ENCODE peak calls at places on chromosomes 12 and 14, in five cellular contexts. Z, E, S, F and X are unnamed samples.

GRCh38 chr12:129530517-129530916 is 373.3 kb downstream of the TMEM132D start:
- DNase-seq in F (no peak), E (no peak), Z (no peak), S (no peak), X (no peak)

GRCh38 chr14:40733206-40733605 is 873.5 kb upstream of the LRFN5 start:
- DNase-seq in E (no peak), S (no peak), Z (no peak), F (no peak), X (no peak)

GRCh38 chr14:24298892-24299254 is 707 bp downstream of the DHRS1 start:
- DNase-seq in Z (no peak), E (peak; percentile 60), S (no peak), F (no peak), X (no peak)

GRCh38 chr14:21528381-21529348 is 2.5 kb upstream of the SALL2 start:
- DNase-seq in S (no peak), F (no peak), E (no peak), Z (no peak), X (no peak)

GRCh38 chr12:14611640-14612203 is 44.0 kb upstream of the PLBD1 start:
- DNase-seq in E (peak; percentile 43), F (no peak), Z (no peak), S (no peak), X (no peak)

GRCh38 chr12:12461923-12462315 is 100.7 kb downstream of the DUSP16 start:
- DNase-seq in S (no peak), Z (no peak), F (no peak), E (no peak), X (no peak)

GRCh38 chr14:79082883-79083282 is 912.7 kb downstream of the NRXN3 start:
- DNase-seq in E (no peak), F (no peak), Z (no peak), S (no peak), X (no peak)

GRCh38 chr14:106436310-106436905 is 910.0 kb downstream of the TMEM121 start:
- DNase-seq in E (peak; percentile 61), F (no peak), Z (peak; percentile 59), S (no peak), X (no peak)

GRCh38 chr12:57434517-57435223 is at the start of gene INHBC:
- DNase-seq in F (no peak), Z (no peak), S (peak; percentile 8), E (no peak), X (no peak)

GRCh38 chr14:105605501-105606304 is 79.3 kb downstream of the TMEM121 start:
- DNase-seq in E (no peak), S (no peak), F (no peak), Z (no peak), X (no peak)

GRCh38 chr12:57803317-57803893 is 15.1 kb downstream of the AVIL start:
- DNase-seq in Z (no peak), F (peak; percentile 66), S (no peak), E (peak; percentile 47), X (no peak)

GRCh38 chr12:101829639-101830390 is 944 bp downstream of the GNPTAB start:
- DNase-seq in E (peak; percentile 31), S (no peak), F (no peak), Z (no peak), X (no peak)

GRCh38 chr14:101977311-101978071 is 13.1 kb downstream of the DYNC1H1 start:
- DNase-seq in F (no peak), Z (no peak), E (no peak), S (no peak), X (no peak)

GRCh38 chr12:26239508-26240328 is 44.3 kb downstream of the SSPN start:
- DNase-seq in S (peak; percentile 41), F (no peak), E (peak; percentile 49), Z (no peak), X (no peak)

GRCh38 chr12:92340441-92341332 is 195.0 kb upstream of the BTG1 start:
- DNase-seq in F (no peak), S (no peak), E (peak; percentile 65), Z (no peak), X (no peak)

GRCh38 chr12:108560321-108560721 is 652 bp downstream of the SART3 start:
- DNase-seq in E (peak; percentile 37), S (no peak), Z (no peak), F (no peak), X (no peak)

GRCh38 chr14:53953002-53953827 is 3.4 kb downstream of the BMP4 start:
- DNase-seq in F (peak; percentile 93), Z (peak; percentile 85), S (peak; percentile 79), E (peak; percentile 65), X (no peak)

GRCh38 chr14:46399049-46399448 is 252.5 kb downstream of the RPL10L start:
- DNase-seq in S (no peak), F (no peak), E (no peak), Z (no peak), X (no peak)

GRCh38 chr14:33120966-33121365 is 182.3 kb downstream of the NPAS3 start:
- DNase-seq in Z (no peak), S (no peak), F (no peak), E (no peak), X (no peak)

GRCh38 chr12:131740626-131741025 is 29.7 kb downstream of the SFSWAP start:
- DNase-seq in Z (no peak), F (no peak), E (no peak), S (no peak), X (no peak)

GRCh38 chr14:102486513-102487203 is 22.9 kb downstream of the ANKRD9 start:
- DNase-seq in Z (no peak), S (no peak), E (no peak), F (no peak), X (no peak)

GRCh38 chr12:49264466-49264872 is 413 bp upstream of the TUBA1C start:
- DNase-seq in F (peak; percentile 59), E (no peak), S (no peak), Z (no peak), X (no peak)

GRCh38 chr14:66405158-66405557 is 81.0 kb upstream of the CCDC196 start:
- DNase-seq in F (peak; percentile 41), E (no peak), S (no peak), Z (no peak), X (peak; percentile 37)

GRCh38 chr14:86532219-86532618 is 1002.3 kb downstream of the FLRT2 start:
- DNase-seq in Z (no peak), S (no peak), E (no peak), F (no peak), X (no peak)

GRCh38 chr14:105589161-105589925 is 63.0 kb downstream of the TMEM121 start:
- DNase-seq in S (no peak), E (no peak), F (no peak), Z (no peak), X (no peak)

GRCh38 chr12:14961466-14962155 is at the start of gene ARHGDIB:
- DNase-seq in S (no peak), F (no peak), E (peak; percentile 73), Z (peak; percentile 58), X (no peak)

GRCh38 chr12:2084553-2085296 is 31.9 kb downstream of the CACNA1C start:
- DNase-seq in F (no peak), E (no peak), S (peak; percentile 71), Z (no peak), X (no peak)

GRCh38 chr12:8661751-8662150 is 875 bp downstream of the MFAP5 start:
- DNase-seq in F (no peak), E (no peak), Z (no peak), S (no peak), X (no peak)

GRCh38 chr14:39015360-39015961 is 87.6 kb downstream of the SEC23A start:
- DNase-seq in E (peak; percentile 36), S (no peak), F (peak; percentile 68), Z (no peak), X (no peak)

GRCh38 chr12:106192659-106193403 is 54.1 kb upstream of the NUAK1 start:
- DNase-seq in E (no peak), S (peak; percentile 28), Z (no peak), F (no peak), X (no peak)

DNA sequence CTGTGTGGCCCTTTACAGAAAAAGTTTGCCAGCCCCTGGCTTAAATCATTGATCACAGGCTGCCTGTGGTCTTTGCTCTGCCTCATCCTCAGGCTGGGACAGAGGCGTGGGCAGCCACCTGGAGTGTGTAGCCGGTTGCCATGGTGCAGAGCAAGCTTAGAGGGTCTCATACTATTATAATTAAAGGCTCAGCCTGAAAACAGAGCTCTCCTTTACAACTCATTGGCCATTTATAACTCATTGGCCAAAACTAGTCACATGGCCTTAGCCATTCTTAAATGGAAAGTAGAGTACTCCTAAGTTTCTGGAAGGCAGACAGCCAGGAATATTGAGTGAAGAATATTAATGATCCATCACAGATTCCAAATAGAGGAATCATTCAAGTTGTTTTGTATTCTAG is 3.0 kb downstream of the HSP90B1 start:
- DNase-seq in F (peak; percentile 63), Z (no peak), S (no peak), E (no peak), X (no peak)
- H3K4me1 ChIP-seq in F (peaks cover 27% of the 10 kb centered on the region), Z (peaks cover 56% of the 10 kb centered on the region), S (peaks cover 4% of the 10 kb centered on the region), E (peaks cover 5% of the 10 kb centered on the region), X (peaks cover 65% of the 10 kb centered on the region)

GRCh38 chr12:124750149-124750656 is 113.5 kb downstream of the SCARB1 start:
- DNase-seq in E (no peak), Z (no peak), F (no peak), S (no peak), X (no peak)

GRCh38 chr12:124751654-124752355 is 111.9 kb downstream of the SCARB1 start:
- DNase-seq in E (no peak), S (no peak), Z (no peak), F (no peak), X (no peak)

GRCh38 chr12:124750787-124751471 is 112.7 kb downstream of the SCARB1 start:
- DNase-seq in E (no peak), S (no peak), F (peak; percentile 76), Z (no peak), X (no peak)

GRCh38 chr12:124747426-124748161 is 116.1 kb downstream of the SCARB1 start:
- DNase-seq in E (peak; percentile 80), Z (no peak), S (peak; percentile 79), F (no peak), X (no peak)

GRCh38 chr12:124749725-124750124 is 113.9 kb downstream of the SCARB1 start:
- DNase-seq in S (no peak), E (no peak), F (no peak), Z (no peak), X (no peak)
- H3K4me1 ChIP-seq in S (peaks cover 16% of the 10 kb centered on the region), E (no peaks in the 10 kb centered on the region), F (peaks cover 3% of the 10 kb centered on the region), Z (peaks cover 34% of the 10 kb centered on the region), X (peaks cover 33% of the 10 kb centered on the region)

GRCh38 chr14:93961610-93962009 is 14.8 kb downstream of the ASB2 start:
- DNase-seq in S (no peak), E (no peak), Z (no peak), F (no peak), X (no peak)
- H3K4me1 ChIP-seq in S (no peaks in the 10 kb centered on the region), E (no peaks in the 10 kb centered on the region), Z (peaks cover 66% of the 10 kb centered on the region), F (peaks cover 3% of the 10 kb centered on the region), X (peaks cover 89% of the 10 kb centered on the region)

GRCh38 chr14:64232944-64233343 is 61.2 kb downstream of the ESR2 start:
- DNase-seq in F (no peak), E (no peak), Z (no peak), S (no peak), X (no peak)
- H3K4me1 ChIP-seq in F (no peaks in the 10 kb centered on the region), E (no peaks in the 10 kb centered on the region), Z (no peaks in the 10 kb centered on the region), S (no peaks in the 10 kb centered on the region), X (no peaks in the 10 kb centered on the region)

DNA sequence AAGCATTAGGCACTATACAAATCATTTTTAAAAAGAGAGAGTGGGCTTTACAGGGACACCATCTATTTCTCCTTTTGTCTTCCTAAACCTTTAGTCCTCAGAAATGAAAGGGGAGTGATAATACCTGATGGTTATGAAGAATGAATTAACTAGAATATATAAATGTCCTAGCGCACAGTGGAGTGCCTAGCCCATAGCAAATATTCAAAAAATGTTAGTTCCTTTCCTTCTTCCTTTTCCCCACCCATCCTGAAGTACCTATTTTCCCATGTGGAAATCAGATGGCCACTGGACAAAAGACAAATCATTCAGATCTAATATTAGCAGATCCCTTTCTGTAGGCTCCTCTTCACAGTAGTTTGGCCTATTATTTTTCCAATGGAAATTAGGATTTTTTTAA is 90.0 kb downstream of the SLC25A21 start:
- DNase-seq in F (no peak), E (no peak), S (no peak), Z (no peak), X (no peak)
- H3K4me1 ChIP-seq in F (peaks cover 7% of the 10 kb centered on the region), E (no peaks in the 10 kb centered on the region), S (no peaks in the 10 kb centered on the region), Z (no peaks in the 10 kb centered on the region), X (no peaks in the 10 kb centered on the region)